ENCODE peak calls at places on chromosomes 2 and 18, in eight cellular contexts. V is adrenal gland; A is CD4-positive, alpha-beta T cell; K is neural crest cell; C is IMR-90; Q is H9; Y is bronchial epithelial cell; O is sigmoid colon. R is an unnamed sample.

GRCh38 chr18:28073658-28074057 is 103.3 kb downstream of the CDH2 start:
- DNase-seq in O (no peak), K (no peak), C (no peak), A (no peak), V (no peak), Y (no peak), Q (no peak), R (no peak)

GRCh38 chr2:106195456-106195855 is 1.4 kb upstream of the UXS1 start:
- DNase-seq in A (no peak), Q (no peak), K (no peak), O (no peak), Y (no peak), C (no peak), V (no peak), R (no peak)

GRCh38 chr2:164186596-164186995 is 434.7 kb downstream of the GRB14 start:
- DNase-seq in C (no peak), Q (no peak), Y (peak), A (no peak), V (no peak), K (no peak), O (no peak), R (no peak)

GRCh38 chr18:52370841-52371240 is 30.8 kb downstream of the DCC start:
- DNase-seq in K (no peak), C (no peak), A (no peak), Q (no peak), Y (no peak), O (no peak), V (no peak), R (no peak)

GRCh38 chr18:59907172-59907571 is 7.4 kb downstream of the PMAIP1 start:
- DNase-seq in O (no peak), V (no peak), C (no peak), Q (no peak), Y (no peak), K (no peak), A (no peak), R (no peak)

GRCh38 chr2:15300645-15301573 is 260.2 kb downstream of the NBAS start:
- DNase-seq in K (no peak), O (no peak), C (peak), A (no peak), Q (no peak), Y (no peak), V (no peak), R (no peak)

GRCh38 chr2:169232551-169233154 is 129.7 kb downstream of the LRP2 start:
- DNase-seq in C (no peak), Y (no peak), A (no peak), O (no peak), Q (no peak), V (no peak), K (no peak), R (no peak)

GRCh38 chr18:36078751-36079529 is 11.6 kb upstream of the RPRD1A start:
- DNase-seq in O (no peak), Y (no peak), A (no peak), K (no peak), V (no peak), C (peak), Q (no peak), R (no peak)

GRCh38 chr18:49225160-49225559 is 235.3 kb downstream of the DYM start:
- DNase-seq in O (no peak), V (no peak), Q (no peak), C (peak), Y (no peak), A (no peak), K (no peak), R (no peak)

GRCh38 chr2:176518823-176519222 is 249.6 kb downstream of the MTX2 start:
- DNase-seq in A (no peak), C (no peak), K (no peak), O (peak), Y (no peak), V (peak), Q (peak), R (no peak)

GRCh38 chr2:159131882-159132281 is 154.6 kb downstream of the WDSUB1 start:
- DNase-seq in C (peak), K (no peak), V (no peak), Y (peak), Q (no peak), A (no peak), O (no peak), R (no peak)

GRCh38 chr2:10481666-10482157 is 33.6 kb upstream of the ODC1 start:
- DNase-seq in V (no peak), A (no peak), Y (no peak), O (peak), C (no peak), K (no peak), Q (no peak), R (no peak)

GRCh38 chr2:74763962-74764428 is 69.9 kb upstream of the HK2 start:
- DNase-seq in K (no peak), O (no peak), Y (no peak), Q (no peak), C (no peak), V (no peak), A (no peak), R (no peak)

GRCh38 chr2:74764429-74765272 is 69.3 kb upstream of the HK2 start:
- DNase-seq in V (no peak), O (no peak), C (peak), A (no peak), Y (no peak), K (no peak), Q (no peak), R (no peak)

GRCh38 chr2:74760875-74761630 is 72.9 kb upstream of the HK2 start:
- DNase-seq in Y (no peak), A (no peak), C (no peak), Q (no peak), O (no peak), V (no peak), K (no peak), R (no peak)

GRCh38 chr2:74759991-74760390 is 73.9 kb upstream of the HK2 start:
- DNase-seq in Q (no peak), K (no peak), O (no peak), C (peak), V (no peak), Y (peak), A (no peak), R (no peak)

DNA sequence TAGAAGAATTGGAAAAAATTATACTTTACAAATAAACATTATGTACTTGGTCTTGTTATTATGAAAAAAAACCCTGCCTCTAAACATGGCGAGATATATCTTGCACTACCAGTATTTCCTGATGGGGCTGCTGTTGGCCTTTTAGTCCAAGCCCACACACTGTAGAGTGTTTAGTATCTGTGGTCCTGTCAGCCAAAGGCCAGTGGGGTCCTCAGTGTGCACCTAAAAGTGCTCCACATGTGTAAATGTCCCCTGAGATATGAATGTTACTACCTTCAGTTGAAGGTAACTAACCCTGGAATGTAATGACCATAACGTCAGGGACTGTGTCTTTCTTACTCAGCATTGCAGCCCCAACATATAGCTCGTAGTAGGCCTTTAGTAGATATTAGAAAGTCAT is 71.1 kb upstream of the HK2 start:
- DNase-seq in C (no peak), Y (no peak), O (no peak), K (no peak), A (no peak), Q (no peak), V (no peak), R (no peak)
- TF ChIP-seq CTCF in C (peak), Y (no peak), O (no peak), K (peak), A (no peak), Q (peak), V (no peak), R (peak)

GRCh38 chr18:25592804-25593360 is 240.9 kb upstream of the ZNF521 start:
- DNase-seq in O (no peak), A (no peak), Q (no peak), C (no peak), Y (no peak), V (no peak), K (no peak), R (no peak)
- TF ChIP-seq CTCF in O (no peak), A (no peak), Q (peak), C (no peak), Y (no peak), V (no peak), K (no peak), R (no peak)

DNA sequence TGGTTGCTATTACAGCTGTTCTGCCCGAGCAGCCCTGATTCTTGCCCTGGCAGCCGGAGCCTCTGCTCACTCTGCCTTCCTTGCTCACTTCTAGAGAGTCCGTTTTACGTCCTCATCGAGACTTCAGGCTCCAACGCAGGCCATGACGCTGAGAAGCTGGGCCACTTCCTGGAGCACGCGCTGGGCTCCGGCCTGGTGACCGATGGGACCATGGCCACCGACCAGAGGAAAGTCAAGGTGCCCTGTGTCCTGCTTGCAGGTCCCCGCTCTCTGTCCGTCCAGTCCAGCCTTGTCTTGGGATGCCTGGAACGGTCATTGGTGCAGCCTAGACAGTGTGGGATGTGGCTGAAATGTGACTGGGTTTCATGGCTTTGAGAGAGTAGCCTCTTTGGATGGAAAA is 16.7 kb downstream of the D2HGDH start:
- DNase-seq in K (no peak), Q (peak), Y (no peak), V (no peak), A (no peak), C (no peak), O (no peak), R (no peak)
- TF ChIP-seq CTCF in K (no peak), Q (no peak), Y (no peak), V (no peak), A (no peak), C (no peak), O (no peak), R (no peak)

DNA sequence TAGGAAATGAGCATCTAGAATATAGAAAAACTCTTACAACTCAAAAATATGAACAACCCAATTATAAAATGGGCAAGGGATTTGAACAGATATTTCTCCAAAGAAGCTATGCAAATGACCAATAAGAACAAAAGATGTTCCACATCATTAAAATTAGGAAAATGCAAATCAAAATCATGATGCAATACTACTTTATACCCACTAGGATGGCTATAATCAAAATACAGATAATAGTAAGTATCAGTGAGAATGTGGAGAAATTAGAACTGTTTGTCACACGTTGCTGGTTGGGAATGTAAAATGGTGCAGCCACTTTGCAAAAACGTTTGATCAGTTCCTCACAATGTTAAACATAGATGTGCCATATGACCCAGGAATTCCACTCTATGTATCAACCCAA is 558.3 kb downstream of the SLC4A3 start:
- DNase-seq in C (peak), V (no peak), Q (no peak), O (no peak), K (no peak), Y (no peak), A (no peak), R (no peak)
- TF ChIP-seq CTCF in C (no peak), V (no peak), Q (no peak), O (no peak), K (no peak), Y (no peak), A (no peak), R (peak)

DNA sequence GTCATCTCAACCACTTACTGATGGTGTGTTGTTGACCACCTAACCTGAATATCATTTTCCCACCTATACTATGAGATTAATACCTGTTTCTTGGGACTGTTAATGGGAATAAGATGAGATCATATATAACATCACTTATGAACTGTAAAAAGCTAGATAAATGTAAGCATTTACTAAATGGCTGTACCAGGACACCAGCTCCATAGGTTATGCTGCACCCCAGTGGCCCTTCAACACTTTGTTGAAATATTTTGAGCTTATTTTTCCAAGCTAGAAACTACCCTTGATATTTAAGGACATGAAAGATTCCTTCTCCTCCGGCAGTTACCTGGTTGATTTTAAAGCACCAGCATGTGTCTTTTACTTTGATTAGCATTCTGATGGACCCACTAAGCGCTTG is 138.0 kb upstream of the CDCA7 start:
- DNase-seq in O (no peak), Y (no peak), V (no peak), K (no peak), Q (no peak), A (no peak), C (no peak), R (no peak)
- TF ChIP-seq CTCF in O (no peak), Y (no peak), V (no peak), K (no peak), Q (no peak), A (no peak), C (no peak), R (peak)

GRCh38 chr18:8359076-8359475 is 250.2 kb upstream of the RAB12 start:
- DNase-seq in Q (peak), O (no peak), K (no peak), V (no peak), A (no peak), C (no peak), Y (no peak), R (no peak)
- TF ChIP-seq CTCF in Q (no peak), O (no peak), K (no peak), V (no peak), A (no peak), C (no peak), Y (no peak), R (no peak)

DNA sequence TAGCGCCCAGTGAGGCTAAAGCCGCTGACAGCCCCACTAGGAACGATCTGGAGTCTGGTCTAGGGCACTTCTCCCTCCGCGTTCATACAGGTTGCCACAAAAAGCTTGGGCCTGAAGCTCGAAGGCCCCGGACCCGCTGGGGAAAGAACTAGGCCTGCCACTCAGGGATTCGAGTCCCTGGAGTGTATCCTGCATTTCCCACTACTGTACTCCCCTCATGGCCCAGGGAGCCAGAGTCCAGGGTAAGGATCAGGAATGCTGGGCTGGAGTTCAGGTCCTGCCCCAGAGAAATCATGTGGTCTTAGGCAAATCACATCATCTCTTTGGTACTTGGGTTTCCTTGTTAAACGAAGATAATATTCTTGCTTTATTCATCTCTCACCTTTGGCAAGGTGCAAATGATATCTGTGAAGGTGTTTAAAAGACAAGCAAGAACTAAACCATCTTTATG is 1.4 kb upstream of the ZFP36L2 start:
- DNase-seq in A (no peak), V (no peak), C (peak), Q (no peak), O (no peak), K (no peak), Y (no peak), R (no peak)
- TF ChIP-seq CTCF in A (no peak), V (no peak), C (no peak), Q (no peak), O (no peak), K (no peak), Y (peak), R (no peak)

GRCh38 chr2:26727641-26728561 is 35.4 kb downstream of the KCNK3 start:
- DNase-seq in A (peak), V (no peak), O (no peak), Y (no peak), K (no peak), Q (peak), C (no peak), R (peak)
- TF ChIP-seq CTCF in A (no peak), V (no peak), O (no peak), Y (peak), K (no peak), Q (peak), C (no peak), R (no peak)

GRCh38 chr2:220165401-220165800 is 538.0 kb downstream of the SLC4A3 start:
- DNase-seq in O (no peak), V (no peak), C (no peak), K (no peak), Y (peak), Q (peak), A (no peak), R (no peak)
- TF ChIP-seq CTCF in O (no peak), V (no peak), C (no peak), K (no peak), Y (peak), Q (peak), A (no peak), R (no peak)